ENCODE peak calls at places on chromosomes 7 and 10, in seven cellular contexts. A is GM10248, V is GM23338, M is colonic mucosa, L is adrenal gland, U is cardiac muscle cell, K is bronchial epithelial cell. X is an unnamed sample.

GRCh38 chr10:78937800-78938694 is 130.7 kb upstream of the ZMIZ1 start:
- DNase-seq in A (no peak), V (peak; percentile 20), M (no peak), L (no peak), U (no peak), K (no peak), X (peak; percentile 50)

GRCh38 chr7:3585826-3586225 is 284.8 kb downstream of the SDK1 start:
- DNase-seq in A (no peak), V (peak; percentile 47), M (no peak), L (no peak), U (no peak), K (no peak), X (no peak)

GRCh38 chr7:139172775-139173174 is 58.3 kb upstream of the UBN2 start:
- DNase-seq in A (no peak), V (no peak), M (no peak), L (no peak), U (no peak), K (no peak), X (no peak)

GRCh38 chr7:27220440-27220955 is 20.6 kb upstream of the HOXA13 start:
- DNase-seq in A (no peak), V (no peak), M (no peak), L (no peak), U (no peak), K (no peak), X (no peak)

GRCh38 chr7:24504040-24504439 is 69.2 kb upstream of the PALS2 start:
- DNase-seq in A (no peak), V (no peak), M (no peak), L (no peak), U (no peak), K (no peak), X (peak; percentile 26)

GRCh38 chr7:72754312-72754711 is 73.7 kb downstream of the TYW1B start:
- DNase-seq in A (no peak), V (no peak), M (no peak), L (no peak), U (peak; percentile 42), K (peak; percentile 26), X (no peak)

GRCh38 chr7:55435466-55435865 is 70.3 kb downstream of the LANCL2 start:
- DNase-seq in A (no peak), V (no peak), M (no peak), L (no peak), U (no peak), K (no peak), X (no peak)

GRCh38 chr7:39127058-39127457 is 149.3 kb downstream of the POU6F2 start:
- DNase-seq in A (no peak), V (no peak), M (no peak), L (no peak), U (no peak), K (no peak), X (no peak)

GRCh38 chr7:16978358-16979244 is 96.8 kb upstream of the AGR3 start:
- DNase-seq in A (no peak), V (peak; percentile 52), M (no peak), L (no peak), U (peak; percentile 28), K (peak; percentile 93), X (no peak)

GRCh38 chr10:117218654-117219053 is 21.4 kb downstream of the KCNK18 start:
- DNase-seq in A (no peak), V (peak; percentile 44), M (no peak), L (no peak), U (no peak), K (no peak), X (no peak)

DNA sequence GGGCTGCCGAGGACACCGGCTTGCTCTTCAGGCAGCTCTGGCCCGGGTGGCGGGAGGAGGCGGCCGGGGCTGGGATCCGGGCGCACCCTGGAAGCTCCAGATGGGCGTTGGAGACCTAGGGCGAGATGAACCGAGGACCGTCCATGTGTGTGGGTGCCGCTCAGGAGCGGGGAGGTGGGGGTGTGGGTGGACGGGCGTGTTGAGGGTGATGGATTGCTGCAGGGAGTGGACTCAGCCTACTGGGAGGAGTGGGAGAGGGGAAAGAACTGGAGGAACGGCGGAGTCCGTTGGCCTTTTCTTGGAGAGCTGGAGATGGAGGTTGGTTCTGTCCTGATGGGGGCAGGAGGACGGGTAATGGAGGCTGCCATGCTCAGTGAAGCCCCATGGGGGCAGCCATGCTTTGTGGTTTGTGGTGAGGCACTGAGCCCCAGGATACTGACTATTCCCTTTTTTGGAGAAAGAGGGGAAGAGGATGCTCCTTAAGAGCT is 27.1 kb downstream of the HIF1AN start:
- DNase-seq in A (no peak), V (peak; percentile 85), M (no peak), L (peak; percentile 15), U (peak; percentile 72), K (peak; percentile 29), X (no peak)
- TF ChIP-seq CTCF in A (no peak), V (peak; percentile 75), M (no peak), L (peak; percentile 22), U (peak; percentile 57), K (peak; percentile 56), X (no peak)

GRCh38 chr10:124384591-124385190 is 34.0 kb downstream of the OAT start:
- DNase-seq in A (no peak), V (no peak), M (no peak), L (no peak), U (no peak), K (no peak), X (no peak)

GRCh38 chr10:124386186-124387077 is 32.3 kb downstream of the OAT start:
- DNase-seq in A (no peak), V (peak; percentile 69), M (no peak), L (no peak), U (no peak), K (no peak), X (no peak)

GRCh38 chr10:124385627-124386185 is 33.0 kb downstream of the OAT start:
- DNase-seq in A (no peak), V (no peak), M (no peak), L (no peak), U (no peak), K (no peak), X (no peak)

GRCh38 chr10:124383496-124383895 is 35.2 kb downstream of the OAT start:
- DNase-seq in A (no peak), V (no peak), M (no peak), L (no peak), U (no peak), K (no peak), X (no peak)

GRCh38 chr10:124384142-124384541 is 34.6 kb downstream of the OAT start:
- DNase-seq in A (no peak), V (no peak), M (no peak), L (no peak), U (peak; percentile 29), K (no peak), X (no peak)
- TF ChIP-seq CTCF in A (no peak), V (no peak), M (no peak), L (no peak), U (no peak), K (no peak), X (no peak)

GRCh38 chr7:151608031-151608551 is 88.4 kb upstream of the RHEB start:
- DNase-seq in A (no peak), V (no peak), M (peak; percentile 62), L (no peak), U (no peak), K (peak; percentile 75), X (no peak)
- TF ChIP-seq CTCF in A (no peak), V (no peak), M (no peak), L (no peak), U (no peak), K (no peak), X (no peak)

GRCh38 chr7:91872069-91872468 is 8.4 kb downstream of the MTERF1 start:
- DNase-seq in A (no peak), V (no peak), M (no peak), L (no peak), U (no peak), K (no peak), X (no peak)

GRCh38 chr7:91864070-91864469 is 16.4 kb downstream of the MTERF1 start:
- DNase-seq in A (no peak), V (no peak), M (no peak), L (no peak), U (no peak), K (no peak), X (no peak)

GRCh38 chr7:91872928-91873327 is 7.6 kb downstream of the MTERF1 start:
- DNase-seq in A (no peak), V (no peak), M (no peak), L (no peak), U (no peak), K (no peak), X (no peak)

GRCh38 chr7:91866599-91867148 is 13.8 kb downstream of the MTERF1 start:
- DNase-seq in A (no peak), V (no peak), M (no peak), L (no peak), U (no peak), K (no peak), X (no peak)

DNA sequence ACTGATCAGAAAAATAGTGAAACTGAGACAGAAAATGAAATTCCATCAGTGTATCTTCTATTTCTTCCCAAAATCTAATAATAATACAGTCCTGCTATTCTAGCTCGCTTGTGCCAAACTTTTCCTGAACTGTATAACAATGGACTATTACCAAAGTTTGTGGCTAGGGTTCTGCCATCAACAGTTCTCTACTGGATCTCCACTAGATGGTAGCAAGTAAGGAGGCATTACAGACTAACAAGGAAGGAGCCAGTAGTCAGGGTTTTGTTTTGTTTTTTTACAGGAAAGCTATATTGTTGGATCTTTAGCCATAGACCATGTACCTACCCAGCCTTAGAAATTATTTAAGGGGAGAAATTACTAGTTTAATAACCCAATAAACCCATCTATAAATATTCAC is 10.8 kb downstream of the MTERF1 start:
- DNase-seq in A (no peak), V (peak; percentile 12), M (no peak), L (no peak), U (no peak), K (no peak), X (no peak)
- TF ChIP-seq CTCF in A (no peak), V (no peak), M (no peak), L (no peak), U (no peak), K (no peak), X (no peak)

DNA sequence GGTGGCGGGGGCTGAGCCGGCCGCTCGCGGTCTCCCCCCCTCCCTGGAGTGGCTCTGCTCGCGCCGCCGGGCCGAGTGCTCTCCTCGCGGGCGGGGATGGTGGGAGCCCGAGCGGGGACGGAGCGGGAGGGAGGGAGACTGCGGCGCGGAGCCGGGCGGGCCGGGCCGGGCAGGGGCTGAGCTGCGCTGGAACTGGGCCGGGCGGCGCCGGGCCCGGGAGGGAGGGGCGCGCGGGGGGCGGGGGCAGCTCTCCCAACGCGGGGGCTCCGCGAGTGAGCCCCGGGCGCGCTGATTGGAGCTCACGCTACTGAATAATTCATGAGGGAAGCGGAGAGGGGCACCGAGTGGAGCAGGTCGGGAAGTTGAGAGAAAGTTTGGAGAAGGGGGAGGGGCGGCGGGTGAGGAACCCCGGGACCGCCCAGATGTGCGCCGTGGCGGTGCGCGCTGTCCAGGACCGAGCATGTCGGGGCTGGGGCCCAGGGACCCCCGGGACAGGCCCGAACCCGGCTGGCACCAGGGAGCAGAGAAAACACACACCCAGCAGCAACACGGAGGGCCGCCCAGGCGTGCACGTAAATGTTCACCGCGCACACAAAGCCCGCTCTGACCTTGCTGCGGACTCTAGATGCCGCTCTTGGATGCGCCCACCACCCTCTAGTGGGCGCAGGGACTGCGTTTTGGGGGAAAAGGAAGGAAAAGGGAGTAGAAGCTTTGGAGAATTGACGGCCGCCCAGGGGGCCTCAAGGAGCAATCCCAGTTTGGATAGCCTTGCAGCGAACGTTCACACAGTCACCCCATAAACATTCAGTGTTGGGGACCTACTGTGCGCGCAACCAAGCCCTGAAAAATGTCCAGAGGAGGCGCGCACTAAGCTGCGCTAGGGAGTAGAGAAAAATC is at the start of gene EPHB4:
- DNase-seq in A (no peak), V (peak; percentile 98), M (peak; percentile 93), L (peak; percentile 92), U (peak; percentile 90), K (peak; percentile 68), X (peak; percentile 31)
- TF ChIP-seq CTCF in A (no peak), V (peak; percentile 52), M (no peak), L (peak; percentile 40), U (peak; percentile 62), K (no peak), X (no peak)

X was measured in GM13976.